ENCODE peak calls at places on chromosomes 3 and 15, in nine cellular contexts. One of them, this sample, is unnamed.

GRCh38 chr3:188192034-188192433 is 38.1 kb downstream of the LPP start:
- DNase-seq in osteoblast: no peak
- DNase-seq in activated CD4-positive, alpha-beta T cell treated with anti-CD3 and anti-CD28 coated beads, Interleukin-2, amount 50 U/mL, for 1 hour: no peak
- DNase-seq in nephron progenitor cell: no peak
- DNase-seq in activated CD4-positive, CD25-positive, alpha-beta regulatory T cell: no peak
- DNase-seq in tibial artery: no peak
- DNase-seq in BJ: no peak
- DNase-seq in right cardiac atrium: no peak
- DNase-seq in heart right ventricle: no peak
- DNase-seq in this sample: no peak

GRCh38 chr3:157865449-157865862 is 240.8 kb downstream of the SHOX2 start:
- DNase-seq in osteoblast: no peak
- DNase-seq in activated CD4-positive, alpha-beta T cell treated with anti-CD3 and anti-CD28 coated beads, Interleukin-2, amount 50 U/mL, for 1 hour: peak; percentile 13
- DNase-seq in nephron progenitor cell: peak; percentile 67
- DNase-seq in activated CD4-positive, CD25-positive, alpha-beta regulatory T cell: peak; percentile 24
- DNase-seq in tibial artery: no peak
- DNase-seq in BJ: no peak
- DNase-seq in right cardiac atrium: peak; percentile 25
- DNase-seq in heart right ventricle: peak; percentile 15
- DNase-seq in this sample: no peak

GRCh38 chr3:150922611-150923010 is 17.4 kb upstream of the MINDY4B start:
- DNase-seq in osteoblast: no peak
- DNase-seq in activated CD4-positive, alpha-beta T cell treated with anti-CD3 and anti-CD28 coated beads, Interleukin-2, amount 50 U/mL, for 1 hour: no peak
- DNase-seq in nephron progenitor cell: peak; percentile 36
- DNase-seq in activated CD4-positive, CD25-positive, alpha-beta regulatory T cell: no peak
- DNase-seq in tibial artery: no peak
- DNase-seq in BJ: no peak
- DNase-seq in right cardiac atrium: no peak
- DNase-seq in heart right ventricle: no peak
- DNase-seq in this sample: no peak

GRCh38 chr3:128301186-128302023 is 148.1 kb downstream of the EEFSEC start:
- DNase-seq in osteoblast: no peak
- DNase-seq in activated CD4-positive, alpha-beta T cell treated with anti-CD3 and anti-CD28 coated beads, Interleukin-2, amount 50 U/mL, for 1 hour: no peak
- DNase-seq in nephron progenitor cell: no peak
- DNase-seq in activated CD4-positive, CD25-positive, alpha-beta regulatory T cell: no peak
- DNase-seq in tibial artery: no peak
- DNase-seq in BJ: no peak
- DNase-seq in right cardiac atrium: no peak
- DNase-seq in heart right ventricle: no peak
- DNase-seq in this sample: no peak

GRCh38 chr3:115790759-115791158 is 167.4 kb downstream of the GAP43 start:
- DNase-seq in osteoblast: peak; percentile 99
- DNase-seq in activated CD4-positive, alpha-beta T cell treated with anti-CD3 and anti-CD28 coated beads, Interleukin-2, amount 50 U/mL, for 1 hour: peak; percentile 18
- DNase-seq in nephron progenitor cell: no peak
- DNase-seq in activated CD4-positive, CD25-positive, alpha-beta regulatory T cell: peak; percentile 4
- DNase-seq in tibial artery: no peak
- DNase-seq in BJ: peak; percentile 82
- DNase-seq in right cardiac atrium: no peak
- DNase-seq in heart right ventricle: no peak
- DNase-seq in this sample: peak; percentile 52

GRCh38 chr3:48595075-48595525 is at the start of gene COL7A1:
- DNase-seq in osteoblast: peak; percentile 96
- DNase-seq in activated CD4-positive, alpha-beta T cell treated with anti-CD3 and anti-CD28 coated beads, Interleukin-2, amount 50 U/mL, for 1 hour: no peak
- DNase-seq in nephron progenitor cell: no peak
- DNase-seq in activated CD4-positive, CD25-positive, alpha-beta regulatory T cell: no peak
- DNase-seq in tibial artery: no peak
- DNase-seq in BJ: no peak
- DNase-seq in right cardiac atrium: no peak
- DNase-seq in heart right ventricle: peak; percentile 33
- DNase-seq in this sample: no peak

GRCh38 chr3:46901591-46902187 is 24.2 kb downstream of the PTH1R start:
- DNase-seq in osteoblast: peak; percentile 69
- DNase-seq in activated CD4-positive, alpha-beta T cell treated with anti-CD3 and anti-CD28 coated beads, Interleukin-2, amount 50 U/mL, for 1 hour: no peak
- DNase-seq in nephron progenitor cell: no peak
- DNase-seq in activated CD4-positive, CD25-positive, alpha-beta regulatory T cell: no peak
- DNase-seq in tibial artery: no peak
- DNase-seq in BJ: no peak
- DNase-seq in right cardiac atrium: peak; percentile 9
- DNase-seq in heart right ventricle: no peak
- DNase-seq in this sample: no peak

GRCh38 chr3:100151024-100151707 is 36.9 kb upstream of the FILIP1L start:
- DNase-seq in osteoblast: no peak
- DNase-seq in activated CD4-positive, alpha-beta T cell treated with anti-CD3 and anti-CD28 coated beads, Interleukin-2, amount 50 U/mL, for 1 hour: no peak
- DNase-seq in nephron progenitor cell: no peak
- DNase-seq in activated CD4-positive, CD25-positive, alpha-beta regulatory T cell: no peak
- DNase-seq in tibial artery: peak; percentile 30
- DNase-seq in BJ: no peak
- DNase-seq in right cardiac atrium: peak; percentile 25
- DNase-seq in heart right ventricle: peak; percentile 17
- DNase-seq in this sample: no peak

GRCh38 chr3:125033135-125033534 is 22.7 kb downstream of the HEG1 start:
- DNase-seq in osteoblast: no peak
- DNase-seq in activated CD4-positive, alpha-beta T cell treated with anti-CD3 and anti-CD28 coated beads, Interleukin-2, amount 50 U/mL, for 1 hour: no peak
- DNase-seq in nephron progenitor cell: no peak
- DNase-seq in activated CD4-positive, CD25-positive, alpha-beta regulatory T cell: no peak
- DNase-seq in tibial artery: no peak
- DNase-seq in BJ: no peak
- DNase-seq in right cardiac atrium: no peak
- DNase-seq in heart right ventricle: no peak
- DNase-seq in this sample: no peak

GRCh38 chr15:90459368-90459767 is 70.4 kb upstream of the CRTC3 start:
- DNase-seq in osteoblast: no peak
- DNase-seq in activated CD4-positive, alpha-beta T cell treated with anti-CD3 and anti-CD28 coated beads, Interleukin-2, amount 50 U/mL, for 1 hour: no peak
- DNase-seq in nephron progenitor cell: no peak
- DNase-seq in activated CD4-positive, CD25-positive, alpha-beta regulatory T cell: no peak
- DNase-seq in tibial artery: no peak
- DNase-seq in BJ: no peak
- DNase-seq in right cardiac atrium: no peak
- DNase-seq in heart right ventricle: no peak
- DNase-seq in this sample: no peak

GRCh38 chr3:57544181-57545125 is at the start of gene DNAH12:
- DNase-seq in osteoblast: peak; percentile 55
- DNase-seq in activated CD4-positive, alpha-beta T cell treated with anti-CD3 and anti-CD28 coated beads, Interleukin-2, amount 50 U/mL, for 1 hour: no peak
- DNase-seq in nephron progenitor cell: peak; percentile 91
- DNase-seq in activated CD4-positive, CD25-positive, alpha-beta regulatory T cell: no peak
- DNase-seq in tibial artery: no peak
- DNase-seq in BJ: no peak
- DNase-seq in right cardiac atrium: peak; percentile 37
- DNase-seq in heart right ventricle: no peak
- DNase-seq in this sample: no peak

GRCh38 chr15:42057744-42058646 is 36.4 kb downstream of the PLA2G4D start:
- DNase-seq in osteoblast: no peak
- DNase-seq in activated CD4-positive, alpha-beta T cell treated with anti-CD3 and anti-CD28 coated beads, Interleukin-2, amount 50 U/mL, for 1 hour: no peak
- DNase-seq in nephron progenitor cell: no peak
- DNase-seq in activated CD4-positive, CD25-positive, alpha-beta regulatory T cell: no peak
- DNase-seq in tibial artery: no peak
- DNase-seq in BJ: no peak
- DNase-seq in right cardiac atrium: no peak
- DNase-seq in heart right ventricle: no peak
- DNase-seq in this sample: no peak

GRCh38 chr15:68256675-68257450 is 20.7 kb upstream of the FEM1B start:
- DNase-seq in osteoblast: peak; percentile 93
- DNase-seq in activated CD4-positive, alpha-beta T cell treated with anti-CD3 and anti-CD28 coated beads, Interleukin-2, amount 50 U/mL, for 1 hour: peak; percentile 57
- DNase-seq in nephron progenitor cell: peak; percentile 89
- DNase-seq in activated CD4-positive, CD25-positive, alpha-beta regulatory T cell: no peak
- DNase-seq in tibial artery: peak; percentile 94
- DNase-seq in BJ: peak; percentile 65
- DNase-seq in right cardiac atrium: peak; percentile 90
- DNase-seq in heart right ventricle: peak; percentile 89
- DNase-seq in this sample: no peak

GRCh38 chr3:52777959-52778805 is 783 bp downstream of the ITIH1 start:
- DNase-seq in osteoblast: no peak
- DNase-seq in activated CD4-positive, alpha-beta T cell treated with anti-CD3 and anti-CD28 coated beads, Interleukin-2, amount 50 U/mL, for 1 hour: no peak
- DNase-seq in nephron progenitor cell: no peak
- DNase-seq in activated CD4-positive, CD25-positive, alpha-beta regulatory T cell: no peak
- DNase-seq in tibial artery: no peak
- DNase-seq in BJ: no peak
- DNase-seq in right cardiac atrium: no peak
- DNase-seq in heart right ventricle: no peak
- DNase-seq in this sample: no peak

GRCh38 chr3:25585361-25586166 is 79.1 kb downstream of the TOP2B start:
- DNase-seq in osteoblast: peak; percentile 74
- DNase-seq in activated CD4-positive, alpha-beta T cell treated with anti-CD3 and anti-CD28 coated beads, Interleukin-2, amount 50 U/mL, for 1 hour: no peak
- DNase-seq in nephron progenitor cell: no peak
- DNase-seq in activated CD4-positive, CD25-positive, alpha-beta regulatory T cell: no peak
- DNase-seq in tibial artery: no peak
- DNase-seq in BJ: no peak
- DNase-seq in right cardiac atrium: no peak
- DNase-seq in heart right ventricle: no peak
- DNase-seq in this sample: peak; percentile 32

GRCh38 chr3:10646531-10647335 is 141.3 kb upstream of the ATP2B2 start:
- DNase-seq in osteoblast: no peak
- DNase-seq in activated CD4-positive, alpha-beta T cell treated with anti-CD3 and anti-CD28 coated beads, Interleukin-2, amount 50 U/mL, for 1 hour: no peak
- DNase-seq in nephron progenitor cell: no peak
- DNase-seq in activated CD4-positive, CD25-positive, alpha-beta regulatory T cell: no peak
- DNase-seq in tibial artery: no peak
- DNase-seq in BJ: no peak
- DNase-seq in right cardiac atrium: no peak
- DNase-seq in heart right ventricle: no peak
- DNase-seq in this sample: no peak

GRCh38 chr15:66738595-66738994 is 36.6 kb downstream of the SMAD6 start:
- DNase-seq in osteoblast: no peak
- DNase-seq in activated CD4-positive, alpha-beta T cell treated with anti-CD3 and anti-CD28 coated beads, Interleukin-2, amount 50 U/mL, for 1 hour: no peak
- DNase-seq in nephron progenitor cell: no peak
- DNase-seq in activated CD4-positive, CD25-positive, alpha-beta regulatory T cell: no peak
- DNase-seq in tibial artery: no peak
- DNase-seq in BJ: no peak
- DNase-seq in right cardiac atrium: no peak
- DNase-seq in heart right ventricle: no peak
- DNase-seq in this sample: no peak

GRCh38 chr15:25464784-25465183 is 26.0 kb upstream of the UBE3A start:
- DNase-seq in osteoblast: no peak
- DNase-seq in activated CD4-positive, alpha-beta T cell treated with anti-CD3 and anti-CD28 coated beads, Interleukin-2, amount 50 U/mL, for 1 hour: no peak
- DNase-seq in nephron progenitor cell: no peak
- DNase-seq in activated CD4-positive, CD25-positive, alpha-beta regulatory T cell: no peak
- DNase-seq in tibial artery: no peak
- DNase-seq in BJ: no peak
- DNase-seq in right cardiac atrium: no peak
- DNase-seq in heart right ventricle: no peak
- DNase-seq in this sample: no peak

GRCh38 chr3:150540297-150540696 is 6.0 kb downstream of the SERP1 start:
- DNase-seq in osteoblast: no peak
- DNase-seq in activated CD4-positive, alpha-beta T cell treated with anti-CD3 and anti-CD28 coated beads, Interleukin-2, amount 50 U/mL, for 1 hour: no peak
- DNase-seq in nephron progenitor cell: no peak
- DNase-seq in activated CD4-positive, CD25-positive, alpha-beta regulatory T cell: no peak
- DNase-seq in tibial artery: no peak
- DNase-seq in BJ: no peak
- DNase-seq in right cardiac atrium: no peak
- DNase-seq in heart right ventricle: no peak
- DNase-seq in this sample: no peak

GRCh38 chr15:35858707-35859106 is 312.7 kb upstream of the DPH6 start:
- DNase-seq in osteoblast: no peak
- DNase-seq in activated CD4-positive, alpha-beta T cell treated with anti-CD3 and anti-CD28 coated beads, Interleukin-2, amount 50 U/mL, for 1 hour: no peak
- DNase-seq in nephron progenitor cell: no peak
- DNase-seq in activated CD4-positive, CD25-positive, alpha-beta regulatory T cell: no peak
- DNase-seq in tibial artery: no peak
- DNase-seq in BJ: no peak
- DNase-seq in right cardiac atrium: no peak
- DNase-seq in heart right ventricle: no peak
- DNase-seq in this sample: no peak

GRCh38 chr3:43737001-43737440 is 46.3 kb downstream of the ABHD5 start:
- DNase-seq in osteoblast: no peak
- DNase-seq in activated CD4-positive, alpha-beta T cell treated with anti-CD3 and anti-CD28 coated beads, Interleukin-2, amount 50 U/mL, for 1 hour: no peak
- DNase-seq in nephron progenitor cell: no peak
- DNase-seq in activated CD4-positive, CD25-positive, alpha-beta regulatory T cell: no peak
- DNase-seq in tibial artery: no peak
- DNase-seq in BJ: no peak
- DNase-seq in right cardiac atrium: no peak
- DNase-seq in heart right ventricle: no peak
- DNase-seq in this sample: no peak

GRCh38 chr3:128426128-128426921 is 40.4 kb downstream of the DNAJB8 start:
- DNase-seq in osteoblast: peak; percentile 99
- DNase-seq in activated CD4-positive, alpha-beta T cell treated with anti-CD3 and anti-CD28 coated beads, Interleukin-2, amount 50 U/mL, for 1 hour: peak; percentile 49
- DNase-seq in nephron progenitor cell: peak; percentile 82
- DNase-seq in activated CD4-positive, CD25-positive, alpha-beta regulatory T cell: no peak
- DNase-seq in tibial artery: no peak
- DNase-seq in BJ: no peak
- DNase-seq in right cardiac atrium: peak; percentile 44
- DNase-seq in heart right ventricle: peak; percentile 56
- DNase-seq in this sample: no peak

GRCh38 chr15:82877825-82878224 is 68.4 kb downstream of the WHAMM start:
- DNase-seq in osteoblast: no peak
- DNase-seq in activated CD4-positive, alpha-beta T cell treated with anti-CD3 and anti-CD28 coated beads, Interleukin-2, amount 50 U/mL, for 1 hour: no peak
- DNase-seq in nephron progenitor cell: no peak
- DNase-seq in activated CD4-positive, CD25-positive, alpha-beta regulatory T cell: no peak
- DNase-seq in tibial artery: no peak
- DNase-seq in BJ: no peak
- DNase-seq in right cardiac atrium: no peak
- DNase-seq in heart right ventricle: no peak
- DNase-seq in this sample: no peak

GRCh38 chr3:52831500-52832301 is 1.2 kb upstream of the ITIH4 start:
- DNase-seq in osteoblast: peak; percentile 97
- DNase-seq in activated CD4-positive, alpha-beta T cell treated with anti-CD3 and anti-CD28 coated beads, Interleukin-2, amount 50 U/mL, for 1 hour: no peak
- DNase-seq in nephron progenitor cell: no peak
- DNase-seq in activated CD4-positive, CD25-positive, alpha-beta regulatory T cell: no peak
- DNase-seq in tibial artery: peak; percentile 85
- DNase-seq in BJ: peak; percentile 23
- DNase-seq in right cardiac atrium: peak; percentile 58
- DNase-seq in heart right ventricle: peak; percentile 41
- DNase-seq in this sample: peak; percentile 89

GRCh38 chr3:66000506-66000905 is 38.2 kb downstream of the MAGI1 start:
- DNase-seq in osteoblast: no peak
- DNase-seq in activated CD4-positive, alpha-beta T cell treated with anti-CD3 and anti-CD28 coated beads, Interleukin-2, amount 50 U/mL, for 1 hour: no peak
- DNase-seq in nephron progenitor cell: no peak
- DNase-seq in activated CD4-positive, CD25-positive, alpha-beta regulatory T cell: no peak
- DNase-seq in tibial artery: no peak
- DNase-seq in BJ: no peak
- DNase-seq in right cardiac atrium: no peak
- DNase-seq in heart right ventricle: no peak
- DNase-seq in this sample: no peak

GRCh38 chr3:139318431-139318816 is 25.4 kb upstream of the MRPS22 start:
- DNase-seq in osteoblast: no peak
- DNase-seq in activated CD4-positive, alpha-beta T cell treated with anti-CD3 and anti-CD28 coated beads, Interleukin-2, amount 50 U/mL, for 1 hour: no peak
- DNase-seq in nephron progenitor cell: no peak
- DNase-seq in activated CD4-positive, CD25-positive, alpha-beta regulatory T cell: no peak
- DNase-seq in tibial artery: no peak
- DNase-seq in BJ: no peak
- DNase-seq in right cardiac atrium: no peak
- DNase-seq in heart right ventricle: no peak
- DNase-seq in this sample: no peak

GRCh38 chr3:125141596-125142417 is 70.7 kb downstream of the SLC12A8 start:
- DNase-seq in osteoblast: peak; percentile 90
- DNase-seq in activated CD4-positive, alpha-beta T cell treated with anti-CD3 and anti-CD28 coated beads, Interleukin-2, amount 50 U/mL, for 1 hour: peak; percentile 52
- DNase-seq in nephron progenitor cell: peak; percentile 68
- DNase-seq in activated CD4-positive, CD25-positive, alpha-beta regulatory T cell: peak; percentile 26
- DNase-seq in tibial artery: peak; percentile 56
- DNase-seq in BJ: no peak
- DNase-seq in right cardiac atrium: peak; percentile 83
- DNase-seq in heart right ventricle: peak; percentile 78
- DNase-seq in this sample: no peak

GRCh38 chr15:72222433-72222832 is 8.6 kb downstream of the PKM start:
- DNase-seq in osteoblast: peak; percentile 62
- DNase-seq in activated CD4-positive, alpha-beta T cell treated with anti-CD3 and anti-CD28 coated beads, Interleukin-2, amount 50 U/mL, for 1 hour: no peak
- DNase-seq in nephron progenitor cell: no peak
- DNase-seq in activated CD4-positive, CD25-positive, alpha-beta regulatory T cell: no peak
- DNase-seq in tibial artery: peak; percentile 47
- DNase-seq in BJ: no peak
- DNase-seq in right cardiac atrium: peak; percentile 57
- DNase-seq in heart right ventricle: peak; percentile 42
- DNase-seq in this sample: peak; percentile 48

GRCh38 chr15:48049736-48050135 is 71.1 kb upstream of the SLC24A5 start:
- DNase-seq in osteoblast: no peak
- DNase-seq in activated CD4-positive, alpha-beta T cell treated with anti-CD3 and anti-CD28 coated beads, Interleukin-2, amount 50 U/mL, for 1 hour: no peak
- DNase-seq in nephron progenitor cell: no peak
- DNase-seq in activated CD4-positive, CD25-positive, alpha-beta regulatory T cell: no peak
- DNase-seq in tibial artery: no peak
- DNase-seq in BJ: no peak
- DNase-seq in right cardiac atrium: no peak
- DNase-seq in heart right ventricle: no peak
- DNase-seq in this sample: no peak

GRCh38 chr3:160065282-160065681 is 76.6 kb downstream of the IL12A start:
- DNase-seq in osteoblast: no peak
- DNase-seq in activated CD4-positive, alpha-beta T cell treated with anti-CD3 and anti-CD28 coated beads, Interleukin-2, amount 50 U/mL, for 1 hour: no peak
- DNase-seq in nephron progenitor cell: no peak
- DNase-seq in activated CD4-positive, CD25-positive, alpha-beta regulatory T cell: no peak
- DNase-seq in tibial artery: no peak
- DNase-seq in BJ: no peak
- DNase-seq in right cardiac atrium: no peak
- DNase-seq in heart right ventricle: no peak
- DNase-seq in this sample: no peak

GRCh38 chr3:117003501-117003900 is 293.9 kb downstream of the TUSC7 start:
- DNase-seq in osteoblast: no peak
- DNase-seq in activated CD4-positive, alpha-beta T cell treated with anti-CD3 and anti-CD28 coated beads, Interleukin-2, amount 50 U/mL, for 1 hour: no peak
- DNase-seq in nephron progenitor cell: no peak
- DNase-seq in activated CD4-positive, CD25-positive, alpha-beta regulatory T cell: no peak
- DNase-seq in tibial artery: no peak
- DNase-seq in BJ: no peak
- DNase-seq in right cardiac atrium: no peak
- DNase-seq in heart right ventricle: no peak
- DNase-seq in this sample: no peak